ENCODE peak calls at places on chromosomes 12 and 14, in eight cellular contexts. Z is esophagus muscularis mucosa; W is H9; Q is RWPE2; L is activated T-cell treated with anti-CD3 and anti-CD28 coated beads, Interleukin-2, amount 50 U/mL, for 72 hours; D is neural crest cell; I is effector memory CD8-positive, alpha-beta T cell; G is hypothalamus. C is an unnamed sample.

GRCh38 chr14:82432531-82432930 is 898.9 kb upstream of the SEL1L start:
- DNase-seq in Z (no peak), W (no peak), Q (no peak), G (no peak), D (no peak), L (no peak), I (no peak), C (no peak)

GRCh38 chr14:83425138-83425537 is 1891.5 kb upstream of the SEL1L start:
- DNase-seq in I (no peak), D (no peak), Q (no peak), G (no peak), L (no peak), W (no peak), Z (no peak), C (no peak)

GRCh38 chr14:25049559-25050493 is at the start of gene STXBP6:
- DNase-seq in Q (no peak), W (peak; percentile 68), I (no peak), G (peak; percentile 69), D (peak; percentile 63), L (peak; percentile 22), Z (no peak), C (peak; percentile 76)

GRCh38 chr12:16766736-16767135 is 160.8 kb upstream of the LMO3 start:
- DNase-seq in D (no peak), G (no peak), Q (no peak), Z (no peak), W (no peak), I (no peak), L (no peak), C (no peak)

GRCh38 chr12:64571346-64571745 is 38.9 kb upstream of the RASSF3 start:
- DNase-seq in D (no peak), L (no peak), W (no peak), Z (no peak), Q (no peak), G (no peak), I (no peak), C (no peak)

GRCh38 chr14:92531151-92531873 is 17.7 kb downstream of the RIN3 start:
- DNase-seq in L (peak; percentile 80), Z (no peak), D (no peak), G (no peak), W (no peak), Q (no peak), I (peak; percentile 85), C (no peak)

GRCh38 chr14:43687866-43688265 is 819.2 kb downstream of the FSCB start:
- DNase-seq in G (no peak), W (no peak), Z (no peak), I (no peak), Q (no peak), D (no peak), L (no peak), C (no peak)

GRCh38 chr12:3225796-3226180 is 148.6 kb downstream of the TSPAN9 start:
- DNase-seq in L (no peak), G (no peak), W (no peak), I (no peak), D (no peak), Z (no peak), Q (no peak), C (no peak)

GRCh38 chr12:113098428-113099028 is 37.0 kb downstream of the RASAL1 start:
- DNase-seq in L (peak; percentile 72), W (peak; percentile 96), Z (peak; percentile 96), Q (peak; percentile 84), I (peak; percentile 63), G (peak; percentile 33), D (peak; percentile 70), C (peak; percentile 80)

GRCh38 chr12:102201662-102202061 is 4.0 kb upstream of the PMCH start:
- DNase-seq in Q (no peak), I (no peak), W (no peak), G (no peak), Z (no peak), D (no peak), L (no peak), C (no peak)